ENCODE peak calls at places on chromosomes 1 and 21, in seven cellular contexts. M, S, I, Q, F, Y and O are unnamed samples.

GRCh38 chr1:234515411-234515810 is 36.4 kb upstream of the TARBP1 start:
- DNase-seq in F (no peak), S (no peak), M (no peak), Y (no peak), Q (no peak), I (no peak), O (no peak)

GRCh38 chr1:30681782-30682181 is 41.6 kb downstream of the MATN1 start:
- DNase-seq in S (no peak), Y (no peak), I (no peak), F (no peak), Q (no peak), M (no peak), O (no peak)

GRCh38 chr21:42811960-42812359 is 67.4 kb downstream of the WDR4 start:
- DNase-seq in Y (no peak), Q (no peak), I (no peak), M (no peak), F (no peak), S (no peak), O (no peak)

GRCh38 chr1:203930343-203930742 is 68.9 kb downstream of the SNRPE start:
- DNase-seq in Y (no peak), Q (no peak), I (no peak), M (no peak), S (no peak), F (no peak), O (no peak)

GRCh38 chr1:40182956-40183710 is 21.9 kb downstream of the RLF start:
- DNase-seq in I (no peak), M (peak; percentile 36), S (no peak), Y (peak; percentile 22), F (no peak), Q (no peak), O (no peak)

GRCh38 chr1:33299461-33300155 is 21.3 kb downstream of the A3GALT2 start:
- DNase-seq in M (no peak), I (no peak), S (no peak), Y (no peak), Q (no peak), F (no peak), O (no peak)

GRCh38 chr1:66298427-66298826 is 235.5 kb upstream of the SGIP1 start:
- DNase-seq in F (no peak), Y (no peak), M (no peak), S (no peak), I (no peak), Q (no peak), O (no peak)

GRCh38 chr1:214991691-214992315 is 90.7 kb upstream of the KCNK2 start:
- DNase-seq in F (no peak), I (no peak), Y (no peak), M (no peak), Q (no peak), S (no peak), O (no peak)

GRCh38 chr1:200962631-200963030 is 60.9 kb downstream of the KIF21B start:
- DNase-seq in M (no peak), F (no peak), S (no peak), I (no peak), Y (no peak), Q (no peak), O (no peak)

GRCh38 chr1:230877139-230877923 is 9.0 kb upstream of the C1orf198 start:
- DNase-seq in S (no peak), M (no peak), F (no peak), Q (no peak), I (no peak), Y (no peak), O (no peak)

GRCh38 chr21:34704119-34704518 is 35.3 kb downstream of the CLIC6 start:
- DNase-seq in I (no peak), Y (no peak), Q (no peak), S (peak; percentile 76), M (no peak), F (no peak), O (no peak)

GRCh38 chr1:64517640-64518039 is 47.7 kb downstream of the CACHD1 start:
- DNase-seq in S (no peak), M (no peak), Q (no peak), I (no peak), F (no peak), Y (no peak), O (no peak)

GRCh38 chr1:64516803-64517568 is 47.1 kb downstream of the CACHD1 start:
- DNase-seq in F (no peak), I (no peak), M (no peak), Q (no peak), S (no peak), Y (no peak), O (no peak)

GRCh38 chr1:64518692-64519481 is 49.0 kb downstream of the CACHD1 start:
- DNase-seq in Q (no peak), F (no peak), I (no peak), Y (no peak), S (no peak), M (no peak), O (no peak)

GRCh38 chr1:64522740-64523139 is 52.8 kb downstream of the CACHD1 start:
- DNase-seq in Q (no peak), S (no peak), I (no peak), Y (no peak), F (no peak), M (no peak), O (no peak)

DNA sequence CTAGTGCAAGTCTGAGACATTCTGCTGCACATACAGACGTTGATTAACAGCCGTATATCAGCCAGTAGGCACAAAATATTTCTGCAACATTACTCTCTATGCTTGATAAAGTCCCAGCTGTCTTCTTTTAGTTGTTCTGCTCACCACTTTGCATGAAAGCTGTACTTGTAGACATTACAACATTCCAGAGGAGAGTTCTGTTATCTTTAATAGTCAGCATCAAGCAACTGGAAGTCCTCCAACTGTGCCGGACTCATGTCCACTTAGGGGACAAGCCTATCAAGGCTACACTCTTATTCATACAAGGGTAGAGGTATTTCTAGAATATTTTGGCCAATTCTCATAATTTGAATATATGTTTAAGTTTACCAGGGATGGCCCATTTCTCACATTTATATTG is 50.0 kb downstream of the CACHD1 start:
- DNase-seq in Y (no peak), S (no peak), F (no peak), Q (no peak), M (no peak), I (no peak), O (no peak)
- TF ChIP-seq TAF1 in Y (no peak), S (no peak), F (no peak), Q (no peak), M (no peak), I (no peak), O (no peak)

GRCh38 chr1:232594768-232595698 is 34.9 kb downstream of the SIPA1L2 start:
- DNase-seq in Q (no peak), I (no peak), S (no peak), F (no peak), Y (no peak), M (no peak), O (no peak)
- TF ChIP-seq TAF1 in Q (no peak), I (no peak), S (no peak), F (no peak), Y (no peak), M (no peak), O (no peak)

DNA sequence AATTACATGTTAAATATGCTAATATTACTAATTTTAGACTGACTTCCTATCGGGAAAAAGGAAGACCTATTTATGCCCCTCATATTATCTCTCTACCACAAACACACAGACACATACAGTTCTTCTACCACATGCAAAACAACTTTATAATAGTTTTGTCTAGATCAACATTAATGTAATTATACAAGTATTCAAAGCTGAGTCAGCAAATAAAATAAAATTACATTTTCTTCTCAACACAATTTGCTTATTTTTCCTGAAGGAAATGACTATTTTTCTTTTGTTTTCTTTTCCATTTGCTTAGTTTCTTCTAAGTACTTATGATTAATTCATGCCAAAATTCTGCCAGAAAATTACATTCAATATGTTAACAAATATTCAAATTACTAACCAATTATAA is 654.2 kb downstream of the AMY1C start:
- DNase-seq in F (no peak), Q (no peak), S (no peak), I (no peak), M (no peak), Y (no peak), O (no peak)
- TF ChIP-seq TAF1 in F (no peak), Q (no peak), S (no peak), I (no peak), M (no peak), Y (no peak), O (no peak)

GRCh38 chr1:9767964-9768668 is 55.6 kb downstream of the CLSTN1 start:
- DNase-seq in M (peak; percentile 68), S (peak; percentile 60), Y (no peak), F (no peak), I (no peak), Q (no peak), O (no peak)
- TF ChIP-seq TAF1 in M (no peak), S (no peak), Y (no peak), F (no peak), I (no peak), Q (no peak), O (no peak)

GRCh38 chr21:44497641-44498243 is 42.3 kb downstream of the KRTAP10-1 start:
- DNase-seq in S (no peak), F (no peak), I (no peak), Q (no peak), Y (no peak), M (no peak), O (no peak)
- TF ChIP-seq TAF1 in S (no peak), F (no peak), I (no peak), Q (no peak), Y (peak; percentile 26), M (no peak), O (no peak)